ENCODE peak calls at places on chromosome 19, in six cellular contexts. L is LHCN-M2, G is frontal cortex, K is T follicular helper cell, Q is smooth muscle cell of the brain vasculature, N is WERI-Rb-1. F is an unnamed sample.

GRCh38 chr19:23101241-23101640 is 15.6 kb upstream of the ZNF730 start:
- DNase-seq in L (no peak), G (no peak), K (no peak), Q (no peak), N (no peak), F (no peak)

GRCh38 chr19:40801449-40802299 is 2.7 kb downstream of the EGLN2 start:
- DNase-seq in L (no peak), G (no peak), K (no peak), Q (no peak), N (no peak), F (no peak)

GRCh38 chr19:1773173-1773572 is 19.9 kb downstream of the ONECUT3 start:
- DNase-seq in L (peak), G (no peak), K (no peak), Q (no peak), N (no peak), F (no peak)

GRCh38 chr19:45640849-45641273 is 1.7 kb upstream of the EML2 start:
- DNase-seq in L (no peak), G (no peak), K (peak), Q (no peak), N (no peak), F (no peak)

GRCh38 chr19:1112254-1113208 is 8.7 kb downstream of the GPX4 start:
- DNase-seq in L (no peak), G (no peak), K (no peak), Q (no peak), N (no peak), F (no peak)

GRCh38 chr19:54873990-54874389 is at the start of gene FCAR:
- DNase-seq in L (no peak), G (no peak), K (no peak), Q (no peak), N (no peak), F (peak)

GRCh38 chr19:2333027-2333806 is 4.7 kb downstream of the SPPL2B start:
- DNase-seq in L (no peak), G (no peak), K (no peak), Q (no peak), N (peak), F (no peak)

GRCh38 chr19:19459707-19460251 is 54.3 kb downstream of the GATAD2A start:
- DNase-seq in L (peak), G (no peak), K (peak), Q (no peak), N (no peak), F (peak)

GRCh38 chr19:3179739-3180293 is 1.2 kb downstream of the S1PR4 start:
- DNase-seq in L (no peak), G (no peak), K (no peak), Q (no peak), N (no peak), F (no peak)

GRCh38 chr19:42794751-42795150 is 29.3 kb upstream of the PSG8 start:
- DNase-seq in L (no peak), G (no peak), K (no peak), Q (no peak), N (no peak), F (no peak)

F was measured in MV-4-11.